ENCODE peak calls at places on chromosomes 4 and X, in eight cellular contexts. Z is T follicular helper cell; K is cardiac muscle cell; V is astrocyte of the spinal cord; I is OCI-LY7; R is fibroblast of pulmonary artery; A is stimulated activated CD8-positive, alpha-beta memory T cell treated with anti-CD3 and anti-CD28 coated beads, Interleukin-2, amount 100 ng/mL, for 1 hour; D is dermis microvascular lymphatic vessel endothelial cell. F is an unnamed sample.

GRCh38 chrX:70445876-70446275 is 1.2 kb downstream of the DLG3 start:
- DNase-seq in D (no peak), R (no peak), Z (no peak), V (no peak), I (no peak), A (no peak), K (no peak), F (no peak)

GRCh38 chr4:77921701-77922100 is 59.1 kb downstream of the MRPL1 start:
- DNase-seq in R (peak; percentile 98), A (no peak), K (peak; percentile 95), Z (no peak), I (no peak), D (no peak), V (peak; percentile 89), F (peak; percentile 90)

GRCh38 chr4:52883707-52884669 is 21.9 kb downstream of the RASL11B start:
- DNase-seq in K (no peak), I (no peak), V (no peak), R (no peak), A (no peak), D (no peak), Z (no peak), F (no peak)

GRCh38 chr4:123786159-123786915 is 389.7 kb downstream of the SPRY1 start:
- DNase-seq in D (no peak), A (no peak), K (no peak), V (peak; percentile 29), R (peak; percentile 22), I (no peak), Z (no peak), F (no peak)

GRCh38 chr4:23654791-23655190 is 235.1 kb downstream of the PPARGC1A start:
- DNase-seq in I (no peak), A (no peak), V (peak; percentile 27), D (no peak), Z (no peak), K (no peak), R (peak; percentile 8), F (peak; percentile 24)

GRCh38 chr4:137430171-137430570 is 102.1 kb downstream of the PCDH18 start:
- DNase-seq in A (no peak), R (peak; percentile 21), I (no peak), K (peak; percentile 63), V (no peak), Z (no peak), D (no peak), F (no peak)

GRCh38 chrX:12955882-12956703 is 18.8 kb upstream of the TMSB4X start:
- DNase-seq in V (peak; percentile 80), R (peak; percentile 84), A (no peak), I (peak; percentile 88), K (peak; percentile 84), D (no peak), Z (peak; percentile 49), F (no peak)

GRCh38 chr4:121736735-121737351 is 28.1 kb downstream of the SMIM43 start:
- DNase-seq in I (peak; percentile 22), R (peak; percentile 77), K (peak; percentile 71), A (no peak), D (peak; percentile 58), Z (no peak), V (peak; percentile 69), F (no peak)

GRCh38 chr4:92270908-92271307 is 32.9 kb upstream of the GRID2 start:
- DNase-seq in K (peak; percentile 6), D (no peak), Z (no peak), I (no peak), R (peak; percentile 6), V (no peak), A (no peak), F (no peak)

GRCh38 chr4:100428051-100428450 is 89.8 kb downstream of the EMCN start:
- DNase-seq in D (no peak), I (no peak), R (peak; percentile 82), Z (no peak), A (no peak), V (peak; percentile 76), K (peak; percentile 67), F (no peak)

GRCh38 chr4:182975806-182976205 is 58.6 kb upstream of the DCTD start:
- DNase-seq in I (no peak), K (peak; percentile 68), A (no peak), R (peak; percentile 84), V (peak; percentile 72), D (peak; percentile 97), Z (no peak), F (peak; percentile 76)

GRCh38 chrX:129961180-129962083 is 21.0 kb upstream of the BCORL1 start:
- DNase-seq in V (no peak), K (no peak), A (peak; percentile 44), Z (peak; percentile 26), I (peak; percentile 88), D (no peak), R (no peak), F (no peak)

GRCh38 chr4:26542996-26543395 is 40.9 kb upstream of the TBC1D19 start:
- DNase-seq in D (no peak), I (no peak), R (no peak), A (no peak), V (peak; percentile 37), K (no peak), Z (no peak), F (no peak)

GRCh38 chr4:128601992-128602695 is 207.4 kb upstream of the JADE1 start:
- DNase-seq in I (no peak), D (peak; percentile 54), V (peak; percentile 80), A (no peak), R (peak; percentile 64), K (peak; percentile 85), Z (no peak), F (no peak)

GRCh38 chr4:138242830-138243149 is 641 bp upstream of the SLC7A11 start:
- DNase-seq in K (no peak), A (no peak), D (no peak), R (no peak), I (no peak), V (no peak), Z (no peak), F (no peak)

F was measured in HS-5.